ENCODE peak calls at places on chromosomes 13 and 19, in nine cellular contexts. R is NCI-H2029, N is GM04504, F is NCI-H774, X is foreskin fibroblast, L is T47D, U is T-helper 2 cell, C is cardiac fibroblast, P is amniotic stem cell. M is an unnamed sample.

GRCh38 chr13:84192125-84192524 is 309.9 kb upstream of the SLITRK1 start:
- DNase-seq in R (no peak), N (peak; percentile 10), F (no peak), X (peak; percentile 37), L (peak; percentile 0), U (no peak), C (peak; percentile 61), P (peak; percentile 54), M (peak; percentile 65)

GRCh38 chr19:15138427-15138826 is 31.2 kb downstream of the SYDE1 start:
- DNase-seq in R (no peak), N (no peak), F (no peak), X (no peak), L (no peak), U (no peak), C (peak; percentile 36), P (no peak), M (no peak)

GRCh38 chr13:50410921-50411712 is 395.9 kb downstream of the KCNRG start:
- DNase-seq in R (no peak), N (peak; percentile 71), F (no peak), X (peak; percentile 91), L (no peak), U (no peak), C (peak; percentile 86), P (peak; percentile 69), M (peak; percentile 78)

GRCh38 chr13:33119022-33119735 is 103.0 kb downstream of the KL start:
- DNase-seq in R (no peak), N (no peak), F (no peak), X (no peak), L (peak; percentile 41), U (no peak), C (no peak), P (no peak), M (no peak)

GRCh38 chr19:47186337-47187022 is 44.5 kb downstream of the BBC3 start:
- DNase-seq in R (no peak), N (no peak), F (no peak), X (peak; percentile 45), L (no peak), U (peak; percentile 70), C (no peak), P (no peak), M (no peak)

GRCh38 chr19:8702350-8702749 is 3.8 kb upstream of the ACTL9 start:
- DNase-seq in R (no peak), N (no peak), F (no peak), X (no peak), L (no peak), U (peak; percentile 19), C (no peak), P (no peak), M (no peak)

GRCh38 chr13:37132211-37132610 is 26.7 kb upstream of the CSNK1A1L start:
- DNase-seq in R (no peak), N (no peak), F (no peak), X (no peak), L (no peak), U (no peak), C (peak; percentile 63), P (no peak), M (no peak)

GRCh38 chr19:46537136-46538097 is 41.8 kb upstream of the PNMA8B start:
- DNase-seq in R (peak; percentile 21), N (no peak), F (no peak), X (peak; percentile 72), L (peak; percentile 49), U (peak; percentile 58), C (peak; percentile 63), P (no peak), M (peak; percentile 14)

GRCh38 chr13:41354416-41354815 is 43.3 kb downstream of the NAA16 start:
- DNase-seq in R (no peak), N (no peak), F (no peak), X (no peak), L (no peak), U (no peak), C (peak; percentile 56), P (no peak), M (no peak)

GRCh38 chr13:99743079-99743478 is 228.5 kb downstream of the ZIC5 start:
- DNase-seq in R (no peak), N (no peak), F (peak; percentile 68), X (no peak), L (no peak), U (no peak), C (no peak), P (no peak), M (no peak)

GRCh38 chr19:17206736-17207581 is 8.2 kb upstream of the USE1 start:
- DNase-seq in R (no peak), N (no peak), F (no peak), X (no peak), L (no peak), U (no peak), C (no peak), P (no peak), M (no peak)

GRCh38 chr19:1503089-1503924 is 9.5 kb downstream of the ADAMTSL5 start:
- DNase-seq in R (no peak), N (no peak), F (peak; percentile 13), X (peak; percentile 79), L (peak; percentile 35), U (peak; percentile 61), C (peak; percentile 34), P (no peak), M (no peak)

GRCh38 chr13:113493315-113493951 is 2.9 kb upstream of the DCUN1D2 start:
- DNase-seq in R (peak; percentile 17), N (peak; percentile 77), F (peak; percentile 90), X (peak; percentile 93), L (peak; percentile 87), U (no peak), C (peak; percentile 96), P (peak; percentile 86), M (peak; percentile 91)

GRCh38 chr19:19531951-19532805 is 3.5 kb downstream of the YJEFN3 start:
- DNase-seq in R (peak; percentile 47), N (no peak), F (peak; percentile 51), X (peak; percentile 88), L (peak; percentile 74), U (peak; percentile 78), C (peak; percentile 65), P (no peak), M (peak; percentile 35)

GRCh38 chr13:82833928-82834327 is 1048.3 kb downstream of the SLITRK1 start:
- DNase-seq in R (no peak), N (no peak), F (no peak), X (peak; percentile 31), L (no peak), U (no peak), C (peak; percentile 2), P (peak; percentile 1), M (peak; percentile 2)

GRCh38 chr13:44063467-44063866 is 183.8 kb downstream of the LACC1 start:
- DNase-seq in R (no peak), N (no peak), F (no peak), X (no peak), L (no peak), U (no peak), C (no peak), P (no peak), M (no peak)

GRCh38 chr19:45471116-45471865 is 3.5 kb downstream of the FOSB start:
- DNase-seq in R (no peak), N (no peak), F (no peak), X (no peak), L (no peak), U (no peak), C (no peak), P (no peak), M (no peak)

GRCh38 chr13:97222934-97223710 is 989 bp downstream of the MBNL2 start:
- DNase-seq in R (no peak), N (no peak), F (peak; percentile 19), X (no peak), L (no peak), U (no peak), C (peak; percentile 24), P (no peak), M (no peak)

GRCh38 chr19:47729799-47730520 is 15.4 kb upstream of the NOP53 start:
- DNase-seq in R (peak; percentile 25), N (no peak), F (peak; percentile 8), X (no peak), L (peak; percentile 91), U (peak; percentile 33), C (no peak), P (no peak), M (no peak)

GRCh38 chr19:33797821-33798633 is 1.4 kb downstream of the KCTD15 start:
- DNase-seq in R (no peak), N (no peak), F (no peak), X (peak; percentile 67), L (peak; percentile 71), U (no peak), C (peak; percentile 51), P (no peak), M (no peak)

GRCh38 chr19:7415857-7416371 is 67.2 kb downstream of the ARHGEF18 start:
- DNase-seq in R (no peak), N (no peak), F (no peak), X (no peak), L (no peak), U (no peak), C (no peak), P (no peak), M (no peak)

GRCh38 chr13:24220086-24220703 is 59.7 kb downstream of the SPATA13 start:
- DNase-seq in R (peak; percentile 60), N (peak; percentile 68), F (peak; percentile 36), X (peak; percentile 92), L (peak; percentile 86), U (no peak), C (peak; percentile 92), P (peak; percentile 80), M (peak; percentile 76)

GRCh38 chr13:99665716-99666115 is 164.4 kb downstream of the TM9SF2 start:
- DNase-seq in R (no peak), N (no peak), F (no peak), X (no peak), L (no peak), U (no peak), C (no peak), P (no peak), M (no peak)

GRCh38 chr13:72556945-72557344 is 170.5 kb downstream of the MZT1 start:
- DNase-seq in R (no peak), N (no peak), F (no peak), X (no peak), L (no peak), U (no peak), C (no peak), P (no peak), M (no peak)